ENCODE peak calls at places on chromosomes 7 and 10, in six cellular contexts. G, W, Z, K, I and B are unnamed samples.

GRCh38 chr10:117541909-117542705 is 439 bp upstream of the EMX2 start:
- DNase-seq in W (no peak), Z (peak; percentile 13), I (peak; percentile 97), K (no peak), G (no peak), B (no peak)

GRCh38 chr10:50501478-50501877 is 122.3 kb downstream of the SGMS1 start:
- DNase-seq in K (no peak), I (peak; percentile 17), G (no peak), Z (no peak), W (no peak), B (no peak)

GRCh38 chr10:18404530-18404929 is 246.9 kb downstream of the NSUN6 start:
- DNase-seq in W (no peak), G (no peak), Z (no peak), I (peak; percentile 57), K (no peak), B (no peak)

GRCh38 chr10:95363303-95363912 is 72.6 kb upstream of the PDLIM1 start:
- DNase-seq in I (peak; percentile 81), K (peak; percentile 29), W (peak; percentile 72), G (no peak), Z (peak; percentile 81), B (peak; percentile 22)

GRCh38 chr7:135684134-135684533 is 21.8 kb downstream of the STMP1 start:
- DNase-seq in W (no peak), Z (no peak), I (no peak), K (no peak), G (no peak), B (no peak)

GRCh38 chr7:46525876-46526275 is 604.8 kb upstream of the IGFBP3 start:
- DNase-seq in K (no peak), W (no peak), G (no peak), I (no peak), Z (peak; percentile 66), B (no peak)

GRCh38 chr10:116765549-116766162 is 23.3 kb upstream of the HSPA12A start:
- DNase-seq in W (peak; percentile 41), Z (peak; percentile 29), I (no peak), K (no peak), G (no peak), B (no peak)

GRCh38 chr7:152661479-152661878 is 14.5 kb downstream of the XRCC2 start:
- DNase-seq in Z (no peak), G (no peak), W (no peak), K (no peak), I (no peak), B (no peak)

GRCh38 chr7:44293561-44294324 is 31.7 kb downstream of the CAMK2B start:
- DNase-seq in K (no peak), I (peak; percentile 31), G (peak; percentile 38), Z (no peak), W (no peak), B (no peak)

GRCh38 chr10:25632802-25633201 is 301.2 kb upstream of the MYO3A start:
- DNase-seq in K (no peak), W (no peak), I (no peak), G (no peak), Z (no peak), B (no peak)

GRCh38 chr10:60975716-60976115 is 31.7 kb upstream of the RHOBTB1 start:
- DNase-seq in W (no peak), Z (peak; percentile 15), G (no peak), K (no peak), I (no peak), B (no peak)

GRCh38 chr7:128830231-128831177 is at the start of gene FLNC:
- DNase-seq in G (peak; percentile 70), Z (no peak), I (peak; percentile 92), W (peak; percentile 50), K (peak; percentile 39), B (no peak)

GRCh38 chr7:151091431-151091830 is 5.2 kb downstream of the AGAP3 start:
- DNase-seq in W (no peak), G (no peak), Z (peak; percentile 93), K (no peak), I (no peak), B (no peak)

GRCh38 chr10:74202356-74202755 is 51.3 kb downstream of the ADK start:
- DNase-seq in Z (no peak), K (no peak), I (no peak), W (no peak), G (no peak), B (no peak)

GRCh38 chr7:137501561-137501960 is 158.0 kb upstream of the PTN start:
- DNase-seq in Z (no peak), W (no peak), K (no peak), G (no peak), I (no peak), B (no peak)

GRCh38 chr10:89332092-89332633 is 4.4 kb downstream of the IFIT3 start:
- DNase-seq in K (peak; percentile 36), G (no peak), W (peak; percentile 84), Z (peak; percentile 90), I (peak; percentile 82), B (no peak)

GRCh38 chr10:133326745-133327650 is 9.7 kb downstream of the CALY start:
- DNase-seq in K (no peak), G (no peak), I (peak; percentile 94), Z (no peak), W (no peak), B (no peak)

GRCh38 chr7:37371755-37372154 is 76.9 kb downstream of the ELMO1 start:
- DNase-seq in Z (no peak), G (no peak), I (no peak), K (no peak), W (no peak), B (no peak)

GRCh38 chr10:125162181-125162906 is 2.0 kb upstream of the CTBP2 start:
- DNase-seq in I (peak; percentile 65), Z (no peak), G (no peak), W (no peak), K (no peak), B (no peak)

GRCh38 chr7:70006411-70006920 is 408.2 kb downstream of the AUTS2 start:
- DNase-seq in G (no peak), I (no peak), K (no peak), W (no peak), Z (no peak), B (no peak)

GRCh38 chr7:151276651-151277590 is 28.4 kb upstream of the SMARCD3 start:
- DNase-seq in Z (peak; percentile 14), G (peak; percentile 61), K (peak; percentile 61), I (peak; percentile 98), W (peak; percentile 64), B (no peak)

GRCh38 chr7:116730097-116731018 is 58.4 kb downstream of the MET start:
- DNase-seq in I (no peak), W (no peak), K (no peak), Z (no peak), G (no peak), B (no peak)

GRCh38 chr7:1853619-1854520 is 183.8 kb downstream of the ELFN1 start:
- DNase-seq in K (peak; percentile 16), Z (no peak), W (no peak), G (peak; percentile 8), I (peak; percentile 79), B (no peak)

GRCh38 chr10:12825255-12825654 is 176.3 kb downstream of the CCDC3 start:
- DNase-seq in W (no peak), I (no peak), K (no peak), G (no peak), Z (no peak), B (no peak)
- H3K9me3 ChIP-seq in W (no peaks in the 10 kb centered on the region), I (no peaks in the 10 kb centered on the region), K (no peaks in the 10 kb centered on the region), G (no peaks in the 10 kb centered on the region), Z (no peaks in the 10 kb centered on the region), B (no peaks in the 10 kb centered on the region)

DNA sequence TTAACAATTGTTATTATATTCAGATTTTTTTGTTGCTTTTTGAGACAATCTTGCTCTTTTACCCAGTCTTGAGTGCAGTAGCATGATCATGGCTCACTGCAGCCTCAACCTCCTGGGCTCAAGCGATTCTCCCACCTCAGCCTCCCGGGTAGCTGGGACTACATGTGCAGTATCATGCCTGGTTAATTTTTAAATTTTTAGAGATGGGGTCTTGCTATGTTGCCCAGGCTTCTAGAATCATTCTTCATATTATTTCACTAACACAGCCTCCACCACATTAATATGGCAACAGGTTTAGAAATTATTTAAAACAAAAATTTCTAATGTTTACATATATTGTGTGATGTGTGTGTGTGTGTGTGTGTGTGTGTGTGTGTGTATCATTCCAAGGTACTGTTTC is 1.4 kb upstream of the LAMTOR4 start:
- DNase-seq in W (no peak), K (no peak), I (no peak), Z (no peak), G (no peak), B (no peak)
- H3K4me1 ChIP-seq in W (peaks cover 24% of the 10 kb centered on the region), K (peaks cover 23% of the 10 kb centered on the region), I (peaks cover 9% of the 10 kb centered on the region), Z (no peaks in the 10 kb centered on the region), G (peaks cover 24% of the 10 kb centered on the region), B (no peaks in the 10 kb centered on the region)

DNA sequence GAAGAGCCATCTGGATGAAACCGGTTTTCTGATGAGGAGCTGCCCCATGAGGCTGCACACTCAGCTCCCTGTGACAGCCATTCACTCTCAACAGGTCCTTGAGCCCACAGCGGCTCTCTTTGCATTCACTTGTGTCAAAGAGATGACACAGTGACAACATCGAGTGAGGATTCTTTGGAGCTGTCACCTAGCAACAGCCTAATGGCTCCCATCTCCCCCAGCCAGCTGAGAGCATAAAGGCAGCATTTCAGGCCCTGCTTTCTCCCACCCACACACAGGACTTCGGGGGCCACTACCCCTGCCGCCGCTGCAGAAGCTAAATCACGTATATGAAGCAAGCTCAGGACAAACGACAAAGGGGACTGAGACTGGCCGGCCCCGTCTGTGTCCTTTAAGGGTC is 4.7 kb downstream of the CPA4 start:
- DNase-seq in W (no peak), K (no peak), G (no peak), Z (no peak), I (no peak), B (no peak)
- H3K27me3 ChIP-seq in W (peaks cover 7% of the 10 kb centered on the region), K (no peaks in the 10 kb centered on the region), G (peaks cover 7% of the 10 kb centered on the region), Z (no peaks in the 10 kb centered on the region), I (no peaks in the 10 kb centered on the region), B (no peaks in the 10 kb centered on the region)

DNA sequence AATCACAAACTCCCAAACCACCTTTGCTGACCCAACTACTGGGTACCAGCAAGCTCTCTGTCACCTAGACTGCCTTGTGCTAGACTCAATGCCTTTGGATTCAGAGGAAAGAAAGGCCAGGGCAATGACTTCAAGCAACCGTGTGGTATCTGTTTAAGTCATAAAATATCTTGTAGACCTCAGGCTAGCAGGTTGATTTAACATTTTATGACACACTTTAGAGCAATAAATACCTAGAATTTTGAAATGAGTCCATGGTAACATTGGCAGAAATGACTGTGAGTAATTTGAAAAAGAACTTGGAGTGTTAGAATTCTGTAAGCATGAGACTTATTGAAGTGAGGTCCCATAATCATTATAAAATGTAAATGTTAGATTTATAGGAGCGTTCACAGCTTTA is 87.2 kb downstream of the TWIST1 start:
- DNase-seq in K (no peak), Z (no peak), G (no peak), W (no peak), I (no peak), B (no peak)
- H3K9me3 ChIP-seq in K (no peaks in the 10 kb centered on the region), Z (no peaks in the 10 kb centered on the region), G (peaks cover 30% of the 10 kb centered on the region), W (no peaks in the 10 kb centered on the region), I (no peaks in the 10 kb centered on the region), B (no peaks in the 10 kb centered on the region)

GRCh38 chr7:50754684-50755083 is 28.0 kb downstream of the GRB10 start:
- DNase-seq in K (no peak), G (no peak), Z (no peak), W (no peak), I (no peak), B (no peak)
- H3K4me1 ChIP-seq in K (peaks cover 10% of the 10 kb centered on the region), G (peaks cover 47% of the 10 kb centered on the region), Z (peaks cover 2% of the 10 kb centered on the region), W (no peaks in the 10 kb centered on the region), I (no peaks in the 10 kb centered on the region), B (no peaks in the 10 kb centered on the region)

GRCh38 chr7:96987719-96988118 is 17.6 kb upstream of the DLX6 start:
- DNase-seq in G (no peak), W (no peak), I (no peak), K (no peak), Z (no peak), B (no peak)
- H3K27me3 ChIP-seq in G (peaks cover 99% of the 10 kb centered on the region), W (peaks cover 38% of the 10 kb centered on the region), I (no peaks in the 10 kb centered on the region), K (peaks cover 26% of the 10 kb centered on the region), Z (peaks cover 7% of the 10 kb centered on the region), B (peaks cover 38% of the 10 kb centered on the region)